ENCODE peak calls at places on chromosome 13, in four cellular contexts. One of them, this sample, is unnamed.

GRCh38 chr13:45328661-45329105 is 12.3 kb downstream of the TPT1 start:
- DNase-seq in naive thymus-derived CD8-positive, alpha-beta T cell: no peak
- DNase-seq in stimulated activated CD8-positive, alpha-beta memory T cell treated with anti-CD3 and anti-CD28 coated beads, Interleukin-4, amount 100 ng/mL, for 4 hours: no peak
- DNase-seq in activated CD4-positive, CD25-positive, alpha-beta regulatory T cell treated with anti-CD3 and anti-CD28 coated beads, Interleukin-2, amount 50 U/mL, for 72 hours: no peak
- DNase-seq in this sample: no peak

GRCh38 chr13:100440756-100441421 is 147.7 kb downstream of the GGACT start:
- DNase-seq in naive thymus-derived CD8-positive, alpha-beta T cell: no peak
- DNase-seq in stimulated activated CD8-positive, alpha-beta memory T cell treated with anti-CD3 and anti-CD28 coated beads, Interleukin-4, amount 100 ng/mL, for 4 hours: no peak
- DNase-seq in activated CD4-positive, CD25-positive, alpha-beta regulatory T cell treated with anti-CD3 and anti-CD28 coated beads, Interleukin-2, amount 50 U/mL, for 72 hours: no peak
- DNase-seq in this sample: no peak

GRCh38 chr13:113544896-113545295 is 39.7 kb upstream of the TFDP1 start:
- DNase-seq in naive thymus-derived CD8-positive, alpha-beta T cell: no peak
- DNase-seq in stimulated activated CD8-positive, alpha-beta memory T cell treated with anti-CD3 and anti-CD28 coated beads, Interleukin-4, amount 100 ng/mL, for 4 hours: no peak
- DNase-seq in activated CD4-positive, CD25-positive, alpha-beta regulatory T cell treated with anti-CD3 and anti-CD28 coated beads, Interleukin-2, amount 50 U/mL, for 72 hours: no peak
- DNase-seq in this sample: no peak

GRCh38 chr13:105452895-105453294 is 1082.6 kb downstream of the EFNB2 start:
- DNase-seq in naive thymus-derived CD8-positive, alpha-beta T cell: no peak
- DNase-seq in stimulated activated CD8-positive, alpha-beta memory T cell treated with anti-CD3 and anti-CD28 coated beads, Interleukin-4, amount 100 ng/mL, for 4 hours: no peak
- DNase-seq in activated CD4-positive, CD25-positive, alpha-beta regulatory T cell treated with anti-CD3 and anti-CD28 coated beads, Interleukin-2, amount 50 U/mL, for 72 hours: no peak
- DNase-seq in this sample: no peak

GRCh38 chr13:77969299-77969698 is 50.7 kb upstream of the EDNRB start:
- DNase-seq in naive thymus-derived CD8-positive, alpha-beta T cell: no peak
- DNase-seq in stimulated activated CD8-positive, alpha-beta memory T cell treated with anti-CD3 and anti-CD28 coated beads, Interleukin-4, amount 100 ng/mL, for 4 hours: no peak
- DNase-seq in activated CD4-positive, CD25-positive, alpha-beta regulatory T cell treated with anti-CD3 and anti-CD28 coated beads, Interleukin-2, amount 50 U/mL, for 72 hours: no peak
- DNase-seq in this sample: no peak

GRCh38 chr13:97192166-97192565 is 30.0 kb upstream of the MBNL2 start:
- DNase-seq in naive thymus-derived CD8-positive, alpha-beta T cell: no peak
- DNase-seq in stimulated activated CD8-positive, alpha-beta memory T cell treated with anti-CD3 and anti-CD28 coated beads, Interleukin-4, amount 100 ng/mL, for 4 hours: no peak
- DNase-seq in activated CD4-positive, CD25-positive, alpha-beta regulatory T cell treated with anti-CD3 and anti-CD28 coated beads, Interleukin-2, amount 50 U/mL, for 72 hours: no peak
- DNase-seq in this sample: no peak

GRCh38 chr13:113157929-113158747 is at the start of gene PROZ:
- DNase-seq in naive thymus-derived CD8-positive, alpha-beta T cell: no peak
- DNase-seq in stimulated activated CD8-positive, alpha-beta memory T cell treated with anti-CD3 and anti-CD28 coated beads, Interleukin-4, amount 100 ng/mL, for 4 hours: no peak
- DNase-seq in activated CD4-positive, CD25-positive, alpha-beta regulatory T cell treated with anti-CD3 and anti-CD28 coated beads, Interleukin-2, amount 50 U/mL, for 72 hours: no peak
- DNase-seq in this sample: no peak

GRCh38 chr13:44930280-44930679 is 59.0 kb downstream of the NUFIP1 start:
- DNase-seq in naive thymus-derived CD8-positive, alpha-beta T cell: no peak
- DNase-seq in stimulated activated CD8-positive, alpha-beta memory T cell treated with anti-CD3 and anti-CD28 coated beads, Interleukin-4, amount 100 ng/mL, for 4 hours: no peak
- DNase-seq in activated CD4-positive, CD25-positive, alpha-beta regulatory T cell treated with anti-CD3 and anti-CD28 coated beads, Interleukin-2, amount 50 U/mL, for 72 hours: no peak
- DNase-seq in this sample: no peak

GRCh38 chr13:34748561-34748960 is 193.5 kb upstream of the NBEA start:
- DNase-seq in naive thymus-derived CD8-positive, alpha-beta T cell: no peak
- DNase-seq in stimulated activated CD8-positive, alpha-beta memory T cell treated with anti-CD3 and anti-CD28 coated beads, Interleukin-4, amount 100 ng/mL, for 4 hours: no peak
- DNase-seq in activated CD4-positive, CD25-positive, alpha-beta regulatory T cell treated with anti-CD3 and anti-CD28 coated beads, Interleukin-2, amount 50 U/mL, for 72 hours: no peak
- DNase-seq in this sample: no peak

GRCh38 chr13:52428295-52428694 is 22.1 kb downstream of the VPS36 start:
- DNase-seq in naive thymus-derived CD8-positive, alpha-beta T cell: no peak
- DNase-seq in stimulated activated CD8-positive, alpha-beta memory T cell treated with anti-CD3 and anti-CD28 coated beads, Interleukin-4, amount 100 ng/mL, for 4 hours: no peak
- DNase-seq in activated CD4-positive, CD25-positive, alpha-beta regulatory T cell treated with anti-CD3 and anti-CD28 coated beads, Interleukin-2, amount 50 U/mL, for 72 hours: no peak
- DNase-seq in this sample: no peak

GRCh38 chr13:98060282-98060681 is 82.6 kb upstream of the FARP1 start:
- DNase-seq in naive thymus-derived CD8-positive, alpha-beta T cell: no peak
- DNase-seq in stimulated activated CD8-positive, alpha-beta memory T cell treated with anti-CD3 and anti-CD28 coated beads, Interleukin-4, amount 100 ng/mL, for 4 hours: no peak
- DNase-seq in activated CD4-positive, CD25-positive, alpha-beta regulatory T cell treated with anti-CD3 and anti-CD28 coated beads, Interleukin-2, amount 50 U/mL, for 72 hours: no peak
- DNase-seq in this sample: no peak

GRCh38 chr13:108962652-108963051 is 333.2 kb downstream of the MYO16 start:
- DNase-seq in naive thymus-derived CD8-positive, alpha-beta T cell: no peak
- DNase-seq in stimulated activated CD8-positive, alpha-beta memory T cell treated with anti-CD3 and anti-CD28 coated beads, Interleukin-4, amount 100 ng/mL, for 4 hours: no peak
- DNase-seq in activated CD4-positive, CD25-positive, alpha-beta regulatory T cell treated with anti-CD3 and anti-CD28 coated beads, Interleukin-2, amount 50 U/mL, for 72 hours: no peak
- DNase-seq in this sample: no peak

GRCh38 chr13:70668293-70668692 is 560.0 kb upstream of the KLHL1 start:
- DNase-seq in naive thymus-derived CD8-positive, alpha-beta T cell: no peak
- DNase-seq in stimulated activated CD8-positive, alpha-beta memory T cell treated with anti-CD3 and anti-CD28 coated beads, Interleukin-4, amount 100 ng/mL, for 4 hours: no peak
- DNase-seq in activated CD4-positive, CD25-positive, alpha-beta regulatory T cell treated with anti-CD3 and anti-CD28 coated beads, Interleukin-2, amount 50 U/mL, for 72 hours: no peak
- DNase-seq in this sample: no peak

GRCh38 chr13:114049026-114049425 is 75.2 kb upstream of the C13orf46 start:
- DNase-seq in naive thymus-derived CD8-positive, alpha-beta T cell: peak; percentile 30
- DNase-seq in stimulated activated CD8-positive, alpha-beta memory T cell treated with anti-CD3 and anti-CD28 coated beads, Interleukin-4, amount 100 ng/mL, for 4 hours: peak; percentile 24
- DNase-seq in activated CD4-positive, CD25-positive, alpha-beta regulatory T cell treated with anti-CD3 and anti-CD28 coated beads, Interleukin-2, amount 50 U/mL, for 72 hours: peak; percentile 47
- DNase-seq in this sample: peak; percentile 47

GRCh38 chr13:24923305-24923640 is 159.3 kb downstream of the RNF17 start:
- DNase-seq in naive thymus-derived CD8-positive, alpha-beta T cell: no peak
- DNase-seq in stimulated activated CD8-positive, alpha-beta memory T cell treated with anti-CD3 and anti-CD28 coated beads, Interleukin-4, amount 100 ng/mL, for 4 hours: no peak
- DNase-seq in activated CD4-positive, CD25-positive, alpha-beta regulatory T cell treated with anti-CD3 and anti-CD28 coated beads, Interleukin-2, amount 50 U/mL, for 72 hours: no peak
- DNase-seq in this sample: no peak

GRCh38 chr13:32645854-32646253 is 59.6 kb downstream of the PDS5B start:
- DNase-seq in naive thymus-derived CD8-positive, alpha-beta T cell: no peak
- DNase-seq in stimulated activated CD8-positive, alpha-beta memory T cell treated with anti-CD3 and anti-CD28 coated beads, Interleukin-4, amount 100 ng/mL, for 4 hours: no peak
- DNase-seq in activated CD4-positive, CD25-positive, alpha-beta regulatory T cell treated with anti-CD3 and anti-CD28 coated beads, Interleukin-2, amount 50 U/mL, for 72 hours: peak; percentile 41
- DNase-seq in this sample: no peak

GRCh38 chr13:85019121-85019520 is 780.1 kb downstream of the SLITRK6 start:
- DNase-seq in naive thymus-derived CD8-positive, alpha-beta T cell: no peak
- DNase-seq in stimulated activated CD8-positive, alpha-beta memory T cell treated with anti-CD3 and anti-CD28 coated beads, Interleukin-4, amount 100 ng/mL, for 4 hours: no peak
- DNase-seq in activated CD4-positive, CD25-positive, alpha-beta regulatory T cell treated with anti-CD3 and anti-CD28 coated beads, Interleukin-2, amount 50 U/mL, for 72 hours: no peak
- DNase-seq in this sample: no peak

GRCh38 chr13:73169971-73170370 is 111.2 kb downstream of the KLF5 start:
- DNase-seq in naive thymus-derived CD8-positive, alpha-beta T cell: no peak
- DNase-seq in stimulated activated CD8-positive, alpha-beta memory T cell treated with anti-CD3 and anti-CD28 coated beads, Interleukin-4, amount 100 ng/mL, for 4 hours: no peak
- DNase-seq in activated CD4-positive, CD25-positive, alpha-beta regulatory T cell treated with anti-CD3 and anti-CD28 coated beads, Interleukin-2, amount 50 U/mL, for 72 hours: no peak
- DNase-seq in this sample: no peak

GRCh38 chr13:49220856-49221614 is 897 bp downstream of the MLNR start:
- DNase-seq in naive thymus-derived CD8-positive, alpha-beta T cell: no peak
- DNase-seq in stimulated activated CD8-positive, alpha-beta memory T cell treated with anti-CD3 and anti-CD28 coated beads, Interleukin-4, amount 100 ng/mL, for 4 hours: no peak
- DNase-seq in activated CD4-positive, CD25-positive, alpha-beta regulatory T cell treated with anti-CD3 and anti-CD28 coated beads, Interleukin-2, amount 50 U/mL, for 72 hours: no peak
- DNase-seq in this sample: no peak

GRCh38 chr13:53165201-53165600 is 136.6 kb downstream of the OLFM4 start:
- DNase-seq in naive thymus-derived CD8-positive, alpha-beta T cell: no peak
- DNase-seq in stimulated activated CD8-positive, alpha-beta memory T cell treated with anti-CD3 and anti-CD28 coated beads, Interleukin-4, amount 100 ng/mL, for 4 hours: no peak
- DNase-seq in activated CD4-positive, CD25-positive, alpha-beta regulatory T cell treated with anti-CD3 and anti-CD28 coated beads, Interleukin-2, amount 50 U/mL, for 72 hours: no peak
- DNase-seq in this sample: no peak

GRCh38 chr13:42996584-42996983 is 4.5 kb upstream of the EPSTI1 start:
- DNase-seq in naive thymus-derived CD8-positive, alpha-beta T cell: no peak
- DNase-seq in stimulated activated CD8-positive, alpha-beta memory T cell treated with anti-CD3 and anti-CD28 coated beads, Interleukin-4, amount 100 ng/mL, for 4 hours: no peak
- DNase-seq in activated CD4-positive, CD25-positive, alpha-beta regulatory T cell treated with anti-CD3 and anti-CD28 coated beads, Interleukin-2, amount 50 U/mL, for 72 hours: no peak
- DNase-seq in this sample: no peak

GRCh38 chr13:73717632-73718031 is 416.6 kb downstream of the KLF12 start:
- DNase-seq in naive thymus-derived CD8-positive, alpha-beta T cell: no peak
- DNase-seq in stimulated activated CD8-positive, alpha-beta memory T cell treated with anti-CD3 and anti-CD28 coated beads, Interleukin-4, amount 100 ng/mL, for 4 hours: no peak
- DNase-seq in activated CD4-positive, CD25-positive, alpha-beta regulatory T cell treated with anti-CD3 and anti-CD28 coated beads, Interleukin-2, amount 50 U/mL, for 72 hours: no peak
- DNase-seq in this sample: no peak

GRCh38 chr13:30581582-30581981 is 36.1 kb upstream of the USPL1 start:
- DNase-seq in naive thymus-derived CD8-positive, alpha-beta T cell: no peak
- DNase-seq in stimulated activated CD8-positive, alpha-beta memory T cell treated with anti-CD3 and anti-CD28 coated beads, Interleukin-4, amount 100 ng/mL, for 4 hours: no peak
- DNase-seq in activated CD4-positive, CD25-positive, alpha-beta regulatory T cell treated with anti-CD3 and anti-CD28 coated beads, Interleukin-2, amount 50 U/mL, for 72 hours: no peak
- DNase-seq in this sample: no peak

GRCh38 chr13:35720690-35721554 is 244.4 kb upstream of the MAB21L1 start:
- DNase-seq in naive thymus-derived CD8-positive, alpha-beta T cell: peak; percentile 13
- DNase-seq in stimulated activated CD8-positive, alpha-beta memory T cell treated with anti-CD3 and anti-CD28 coated beads, Interleukin-4, amount 100 ng/mL, for 4 hours: no peak
- DNase-seq in activated CD4-positive, CD25-positive, alpha-beta regulatory T cell treated with anti-CD3 and anti-CD28 coated beads, Interleukin-2, amount 50 U/mL, for 72 hours: peak; percentile 44
- DNase-seq in this sample: no peak

GRCh38 chr13:51261610-51262249 is 39.5 kb downstream of the FAM124A start:
- DNase-seq in naive thymus-derived CD8-positive, alpha-beta T cell: no peak
- DNase-seq in stimulated activated CD8-positive, alpha-beta memory T cell treated with anti-CD3 and anti-CD28 coated beads, Interleukin-4, amount 100 ng/mL, for 4 hours: no peak
- DNase-seq in activated CD4-positive, CD25-positive, alpha-beta regulatory T cell treated with anti-CD3 and anti-CD28 coated beads, Interleukin-2, amount 50 U/mL, for 72 hours: no peak
- DNase-seq in this sample: no peak

GRCh38 chr13:51844862-51845573 is at the start of gene TMEM272:
- DNase-seq in naive thymus-derived CD8-positive, alpha-beta T cell: peak; percentile 47
- DNase-seq in stimulated activated CD8-positive, alpha-beta memory T cell treated with anti-CD3 and anti-CD28 coated beads, Interleukin-4, amount 100 ng/mL, for 4 hours: no peak
- DNase-seq in activated CD4-positive, CD25-positive, alpha-beta regulatory T cell treated with anti-CD3 and anti-CD28 coated beads, Interleukin-2, amount 50 U/mL, for 72 hours: peak; percentile 71
- DNase-seq in this sample: peak; percentile 43

GRCh38 chr13:98972627-98973026 is 5.2 kb downstream of the DOCK9 start:
- DNase-seq in naive thymus-derived CD8-positive, alpha-beta T cell: no peak
- DNase-seq in stimulated activated CD8-positive, alpha-beta memory T cell treated with anti-CD3 and anti-CD28 coated beads, Interleukin-4, amount 100 ng/mL, for 4 hours: no peak
- DNase-seq in activated CD4-positive, CD25-positive, alpha-beta regulatory T cell treated with anti-CD3 and anti-CD28 coated beads, Interleukin-2, amount 50 U/mL, for 72 hours: no peak
- DNase-seq in this sample: no peak

This sample was measured in stimulated activated CD4-positive, alpha-beta T cell treated with anti-CD3 and anti-CD28 coated beads, Interleukin-1b, Interleukin-23, amount 100 ng/mL, for 1 hour.